ENCODE peak calls at places on chromosome 21, in seven cellular contexts. One of them, this sample, is unnamed.

GRCh38 chr21:16040601-16041000 is 310.8 kb downstream of the USP25 start:
- DNase-seq in ureter: no peak
- DNase-seq in HT1080: peak
- DNase-seq in tibial nerve: no peak
- DNase-seq in PC-3: peak
- DNase-seq in HEK293T: no peak
- DNase-seq in LoVo: no peak
- DNase-seq in this sample: no peak

GRCh38 chr21:45362077-45362747 is 42.8 kb upstream of the COL18A1 start:
- DNase-seq in HT1080: no peak
- DNase-seq in LoVo: no peak
- DNase-seq in HEK293T: no peak
- DNase-seq in PC-3: no peak
- DNase-seq in ureter: no peak
- DNase-seq in tibial nerve: no peak
- DNase-seq in this sample: no peak

GRCh38 chr21:41180752-41181151 is 12.8 kb downstream of the BACE2 start:
- DNase-seq in tibial nerve: no peak
- DNase-seq in ureter: no peak
- DNase-seq in HT1080: no peak
- DNase-seq in HEK293T: no peak
- DNase-seq in LoVo: no peak
- DNase-seq in PC-3: no peak
- DNase-seq in this sample: no peak

GRCh38 chr21:25385912-25386474 is 221.3 kb downstream of the MRPL39 start:
- DNase-seq in ureter: no peak
- DNase-seq in HEK293T: peak
- DNase-seq in tibial nerve: no peak
- DNase-seq in HT1080: peak
- DNase-seq in PC-3: peak
- DNase-seq in LoVo: peak
- DNase-seq in this sample: no peak

GRCh38 chr21:34336245-34336644 is 27.6 kb upstream of the KCNE2 start:
- DNase-seq in LoVo: no peak
- DNase-seq in ureter: no peak
- DNase-seq in PC-3: no peak
- DNase-seq in HEK293T: no peak
- DNase-seq in HT1080: no peak
- DNase-seq in tibial nerve: no peak
- DNase-seq in this sample: no peak

GRCh38 chr21:33036430-33037162 is 10.9 kb downstream of the OLIG2 start:
- DNase-seq in ureter: no peak
- DNase-seq in HEK293T: no peak
- DNase-seq in PC-3: peak
- DNase-seq in LoVo: no peak
- DNase-seq in HT1080: peak
- DNase-seq in tibial nerve: no peak
- DNase-seq in this sample: peak

GRCh38 chr21:44292812-44293195 is 7.0 kb upstream of the PFKL start:
- DNase-seq in tibial nerve: no peak
- DNase-seq in HT1080: no peak
- DNase-seq in ureter: no peak
- DNase-seq in HEK293T: no peak
- DNase-seq in PC-3: no peak
- DNase-seq in LoVo: no peak
- DNase-seq in this sample: no peak

GRCh38 chr21:43879348-43880110 is 14.5 kb downstream of the AGPAT3 start:
- DNase-seq in PC-3: no peak
- DNase-seq in HT1080: no peak
- DNase-seq in tibial nerve: no peak
- DNase-seq in HEK293T: no peak
- DNase-seq in ureter: no peak
- DNase-seq in LoVo: no peak
- DNase-seq in this sample: no peak

GRCh38 chr21:33401617-33401967 is 1.6 kb upstream of the IFNGR2 start:
- DNase-seq in HT1080: no peak
- DNase-seq in PC-3: peak
- DNase-seq in LoVo: no peak
- DNase-seq in HEK293T: no peak
- DNase-seq in tibial nerve: no peak
- DNase-seq in ureter: no peak
- DNase-seq in this sample: no peak

GRCh38 chr21:39588884-39589283 is 23.9 kb upstream of the B3GALT5 start:
- DNase-seq in HT1080: no peak
- DNase-seq in tibial nerve: no peak
- DNase-seq in ureter: no peak
- DNase-seq in LoVo: no peak
- DNase-seq in PC-3: no peak
- DNase-seq in HEK293T: no peak
- DNase-seq in this sample: no peak

GRCh38 chr21:45418301-45419071 is 13.5 kb downstream of the COL18A1 start:
- DNase-seq in HEK293T: no peak
- DNase-seq in LoVo: no peak
- DNase-seq in tibial nerve: no peak
- DNase-seq in ureter: no peak
- DNase-seq in HT1080: no peak
- DNase-seq in PC-3: no peak
- DNase-seq in this sample: no peak

GRCh38 chr21:31108969-31109368 is 70.7 kb upstream of the KRTAP19-8 start:
- DNase-seq in LoVo: no peak
- DNase-seq in tibial nerve: no peak
- DNase-seq in PC-3: peak
- DNase-seq in ureter: no peak
- DNase-seq in HT1080: peak
- DNase-seq in HEK293T: no peak
- DNase-seq in this sample: no peak

GRCh38 chr21:45453308-45453950 is 48.5 kb downstream of the COL18A1 start:
- DNase-seq in tibial nerve: no peak
- DNase-seq in PC-3: no peak
- DNase-seq in ureter: no peak
- DNase-seq in HT1080: no peak
- DNase-seq in LoVo: no peak
- DNase-seq in HEK293T: no peak
- DNase-seq in this sample: no peak

GRCh38 chr21:33775100-33775828 is 133.0 kb downstream of the ITSN1 start:
- DNase-seq in ureter: no peak
- DNase-seq in HEK293T: no peak
- DNase-seq in HT1080: no peak
- DNase-seq in tibial nerve: no peak
- DNase-seq in LoVo: no peak
- DNase-seq in PC-3: no peak
- DNase-seq in this sample: no peak

GRCh38 chr21:37503848-37504467 is 137.4 kb downstream of the DYRK1A start:
- DNase-seq in LoVo: no peak
- DNase-seq in tibial nerve: no peak
- DNase-seq in PC-3: peak
- DNase-seq in HT1080: peak
- DNase-seq in HEK293T: no peak
- DNase-seq in ureter: no peak
- DNase-seq in this sample: no peak

GRCh38 chr21:37463083-37463780 is 96.7 kb downstream of the DYRK1A start:
- DNase-seq in ureter: no peak
- DNase-seq in PC-3: peak
- DNase-seq in LoVo: peak
- DNase-seq in HEK293T: no peak
- DNase-seq in HT1080: peak
- DNase-seq in tibial nerve: no peak
- DNase-seq in this sample: no peak

GRCh38 chr21:42614391-42614790 is 39.0 kb upstream of the PDE9A start:
- DNase-seq in tibial nerve: no peak
- DNase-seq in HT1080: no peak
- DNase-seq in HEK293T: no peak
- DNase-seq in PC-3: no peak
- DNase-seq in LoVo: no peak
- DNase-seq in ureter: no peak
- DNase-seq in this sample: peak

GRCh38 chr21:44548922-44549321 is 2.4 kb downstream of the KRTAP10-2 start:
- DNase-seq in ureter: no peak
- DNase-seq in HT1080: no peak
- DNase-seq in tibial nerve: no peak
- DNase-seq in HEK293T: no peak
- DNase-seq in LoVo: no peak
- DNase-seq in PC-3: no peak
- DNase-seq in this sample: peak

GRCh38 chr21:35940074-35940927 is 120.0 kb downstream of the SETD4 start:
- DNase-seq in PC-3: peak
- DNase-seq in HT1080: peak
- DNase-seq in ureter: peak
- DNase-seq in tibial nerve: peak
- DNase-seq in HEK293T: peak
- DNase-seq in LoVo: peak
- DNase-seq in this sample: peak

GRCh38 chr21:34813266-34813886 is 144.6 kb downstream of the CLIC6 start:
- DNase-seq in tibial nerve: no peak
- DNase-seq in ureter: peak
- DNase-seq in HT1080: peak
- DNase-seq in PC-3: peak
- DNase-seq in HEK293T: no peak
- DNase-seq in LoVo: peak
- DNase-seq in this sample: no peak

GRCh38 chr21:45461369-45461750 is 56.4 kb downstream of the COL18A1 start:
- DNase-seq in HEK293T: no peak
- DNase-seq in HT1080: no peak
- DNase-seq in ureter: no peak
- DNase-seq in PC-3: no peak
- DNase-seq in LoVo: no peak
- DNase-seq in tibial nerve: no peak
- DNase-seq in this sample: no peak